ENCODE peak calls at places on chromosomes 7 and 10, in five cellular contexts. O is endodermal cell, Z is fibroblast of lung, S is stomach, X is MM.1S. F is an unnamed sample.

GRCh38 chr10:29140991-29141390 is 147.9 kb upstream of the LYZL1 start:
- DNase-seq in O (no peak), X (no peak), Z (peak; percentile 97), S (no peak), F (no peak)

GRCh38 chr10:116324951-116325635 is 845 bp downstream of the CCDC172 start:
- DNase-seq in X (no peak), O (peak; percentile 66), S (no peak), Z (no peak), F (no peak)

GRCh38 chr10:37206132-37206531 is 80.7 kb downstream of the ANKRD30A start:
- DNase-seq in O (no peak), Z (no peak), S (no peak), X (no peak), F (no peak)

GRCh38 chr7:102860351-102860811 is 52.4 kb upstream of the LRRC17 start:
- DNase-seq in X (no peak), O (no peak), Z (peak; percentile 92), S (no peak), F (no peak)

GRCh38 chr10:66747451-66747850 is 178.4 kb upstream of the LRRTM3 start:
- DNase-seq in X (no peak), Z (peak; percentile 99), S (no peak), O (no peak), F (no peak)

GRCh38 chr10:89954787-89955566 is 253.6 kb downstream of the KIF20B start:
- DNase-seq in Z (no peak), S (no peak), X (no peak), O (no peak), F (no peak)

GRCh38 chr7:32357535-32358277 is 132.5 kb downstream of the LSM5 start:
- DNase-seq in Z (no peak), S (no peak), X (no peak), O (no peak), F (peak; percentile 1)

GRCh38 chr10:86654411-86655172 is at the start of gene OPN4:
- DNase-seq in X (no peak), S (no peak), O (peak; percentile 36), Z (peak; percentile 87), F (no peak)

GRCh38 chr7:43119371-43120069 is 7.1 kb downstream of the HECW1 start:
- DNase-seq in S (no peak), X (no peak), Z (peak; percentile 91), O (no peak), F (no peak)

GRCh38 chr7:483656-484364 is 35.8 kb downstream of the PDGFA start:
- DNase-seq in X (no peak), O (no peak), Z (no peak), S (no peak), F (no peak)

GRCh38 chr7:141737118-141737835 is 881 bp upstream of the SSBP1 start:
- DNase-seq in Z (peak; percentile 3), S (peak; percentile 30), O (no peak), X (peak; percentile 42), F (peak; percentile 74)

GRCh38 chr7:54060643-54061042 is 481.5 kb upstream of the VSTM2A start:
- DNase-seq in O (no peak), Z (no peak), S (no peak), X (no peak), F (no peak)

GRCh38 chr10:70908426-70909296 is 20.3 kb upstream of the PCBD1 start:
- DNase-seq in Z (no peak), X (no peak), O (no peak), S (no peak), F (no peak)

GRCh38 chr10:62582804-62583208 is 208.6 kb downstream of the ZNF365 start:
- DNase-seq in Z (peak; percentile 100), S (peak; percentile 30), O (no peak), X (no peak), F (no peak)

GRCh38 chr10:86795353-86795752 is 38.9 kb downstream of the BMPR1A start:
- DNase-seq in S (no peak), X (no peak), Z (peak; percentile 90), O (no peak), F (no peak)

GRCh38 chr10:102583435-102584417 is 60.6 kb upstream of the TRIM8 start:
- DNase-seq in Z (peak; percentile 74), S (peak; percentile 90), X (peak; percentile 85), O (peak; percentile 95), F (peak; percentile 87)

GRCh38 chr7:5598769-5599371 is 175.2 kb upstream of the TNRC18 start:
- DNase-seq in S (no peak), X (no peak), Z (peak; percentile 46), O (peak; percentile 75), F (no peak)

GRCh38 chr7:142487124-142487523 is 229.3 kb upstream of the PRSS58 start:
- DNase-seq in Z (no peak), O (no peak), S (no peak), X (no peak), F (no peak)

GRCh38 chr7:150381096-150381495 is 2.0 kb downstream of the ZNF775 start:
- DNase-seq in X (no peak), Z (no peak), S (no peak), O (peak; percentile 53), F (no peak)

GRCh38 chr10:50384839-50385238 is 133.5 kb upstream of the ASAH2 start:
- DNase-seq in O (no peak), S (no peak), X (no peak), Z (no peak), F (no peak)

GRCh38 chr7:80500325-80500724 is 11.5 kb downstream of the GNAT3 start:
- DNase-seq in S (no peak), Z (no peak), O (no peak), X (no peak), F (no peak)
- H3K27ac ChIP-seq in S (peak overlapping the region; percentile 4), Z (peak overlapping the region; percentile 74), O (no peak overlapping the region), X (no peak overlapping the region), F (no peak overlapping the region)

GRCh38 chr7:96640054-96640453 is 69.6 kb downstream of the SEM1 start:
- DNase-seq in X (no peak), Z (no peak), O (no peak), S (no peak), F (no peak)
- H3K4me3 ChIP-seq in X (no peak overlapping the region), Z (no peak overlapping the region), O (no peak overlapping the region), S (no peak overlapping the region), F (no peak overlapping the region)

DNA sequence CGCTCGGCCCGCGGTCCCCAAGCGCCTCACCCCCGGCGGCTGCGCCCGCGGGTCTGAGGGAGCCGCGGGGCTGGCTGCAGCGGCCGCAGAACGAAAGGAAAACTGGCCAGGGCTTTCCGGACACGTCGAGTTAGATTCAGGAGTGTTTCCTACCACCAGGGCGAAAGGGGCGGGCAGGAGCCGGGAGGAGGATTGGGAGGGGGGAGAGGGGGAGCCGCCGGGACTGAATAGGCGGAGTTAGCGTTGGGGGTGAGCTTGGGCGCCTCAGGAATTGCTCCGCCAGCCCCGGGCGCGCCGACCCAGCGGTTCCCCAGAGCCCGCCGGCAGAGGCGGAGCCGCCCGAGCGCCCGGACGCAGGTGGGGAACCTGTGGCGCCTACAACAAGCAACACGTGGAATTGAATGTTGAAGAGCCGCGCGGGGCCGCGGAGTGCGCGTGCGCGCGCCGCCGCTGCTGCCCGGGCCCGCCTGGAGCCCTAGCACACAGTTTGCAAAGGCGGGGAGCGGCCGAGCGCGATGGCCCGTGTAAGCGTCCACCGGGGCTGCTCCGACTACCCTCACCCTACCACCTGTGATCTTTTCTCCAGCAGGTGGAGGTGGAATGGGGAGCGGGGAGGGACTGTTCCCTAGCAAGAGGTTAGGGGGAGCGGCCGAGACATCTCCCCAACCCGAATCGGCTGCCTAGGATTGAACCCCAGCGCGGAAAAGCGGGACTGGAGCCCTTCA is at the start of gene CADPS2:
- DNase-seq in Z (peak; percentile 86), S (peak; percentile 90), X (peak; percentile 98), O (peak; percentile 93), F (peak; percentile 93)
- H3K27ac ChIP-seq in Z (peak within 1 kb of the TSS; percentile 85), S (peak within 1 kb of the TSS; percentile 98), X (peak within 1 kb of the TSS; percentile 83), O (no peak within 1 kb of the TSS), F (peak within 1 kb of the TSS; percentile 82)

GRCh38 chr7:148558914-148559313 is 31.7 kb upstream of the C7orf33 start:
- DNase-seq in X (no peak), O (no peak), Z (no peak), S (no peak), F (no peak)

GRCh38 chr7:148561099-148561498 is 29.5 kb upstream of the C7orf33 start:
- DNase-seq in Z (no peak), S (no peak), X (no peak), O (no peak), F (no peak)

GRCh38 chr7:148567524-148567923 is 23.0 kb upstream of the C7orf33 start:
- DNase-seq in S (no peak), Z (no peak), O (peak; percentile 72), X (no peak), F (no peak)

GRCh38 chr7:148566736-148567135 is 23.8 kb upstream of the C7orf33 start:
- DNase-seq in S (no peak), O (no peak), Z (no peak), X (no peak), F (no peak)

GRCh38 chr7:148563583-148564274 is 26.8 kb upstream of the C7orf33 start:
- DNase-seq in S (no peak), X (peak; percentile 28), Z (no peak), O (no peak), F (no peak)
- H3K4me3 ChIP-seq in S (no peak overlapping the region), X (peak overlapping the region; percentile 62), Z (no peak overlapping the region), O (no peak overlapping the region), F (no peak overlapping the region)

DNA sequence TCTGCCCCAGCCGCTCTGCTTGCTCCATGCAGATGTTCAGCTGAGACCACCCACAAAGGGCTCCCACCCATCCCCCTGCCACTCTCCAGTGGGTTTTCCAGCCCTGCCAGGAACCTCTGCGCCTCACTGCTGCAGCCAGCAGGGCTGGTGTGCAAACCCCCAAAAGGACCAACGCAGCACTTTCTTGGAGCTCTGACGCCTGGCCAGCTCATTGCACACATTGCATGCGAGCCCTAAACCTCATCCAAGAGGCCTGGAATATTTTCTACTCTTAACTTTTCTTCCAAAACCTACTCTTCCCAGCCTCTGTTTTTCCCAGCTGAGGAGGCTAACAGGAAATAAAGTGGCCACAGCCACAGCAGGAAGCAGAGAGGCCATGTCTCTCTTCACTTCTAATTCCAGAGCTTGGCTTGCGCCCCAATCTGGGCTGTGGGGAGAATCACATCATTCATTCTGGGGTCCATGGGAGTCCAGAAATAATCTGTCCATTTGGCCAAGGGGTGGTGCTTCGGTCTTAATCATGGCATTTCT is 4.6 kb upstream of the FAM170B start:
- DNase-seq in O (no peak), X (no peak), S (no peak), Z (peak; percentile 62), F (no peak)
- H3K27ac ChIP-seq in O (no peak overlapping the region), X (no peak overlapping the region), S (peak overlapping the region; percentile 73), Z (peak overlapping the region; percentile 80), F (peak overlapping the region; percentile 47)